ENCODE peak calls at places on chromosomes 13 and 19, in four cellular contexts. C, U, K and H are unnamed samples.

GRCh38 chr13:39776439-39776838 is 121.0 kb downstream of the COG6 start:
- DNase-seq in U (no peak), C (no peak), K (no peak), H (no peak)

GRCh38 chr13:79710376-79710775 is 229.4 kb downstream of the NDFIP2 start:
- DNase-seq in K (peak; percentile 35), C (no peak), U (no peak), H (no peak)

GRCh38 chr13:113216165-113217056 is 7.0 kb downstream of the CUL4A start:
- DNase-seq in U (peak; percentile 45), C (no peak), K (no peak), H (peak; percentile 56)

GRCh38 chr13:55244991-55245644 is 1895.6 kb upstream of the PRR20A start:
- DNase-seq in U (peak; percentile 1), C (no peak), K (peak; percentile 3), H (no peak)

GRCh38 chr13:109964164-109964563 is 177.8 kb upstream of the IRS2 start:
- DNase-seq in C (no peak), K (no peak), U (no peak), H (no peak)

GRCh38 chr13:112849500-112849899 is 119.5 kb upstream of the MCF2L start:
- DNase-seq in K (peak; percentile 49), U (peak; percentile 26), C (no peak), H (no peak)

GRCh38 chr19:49614096-49614857 is 23.3 kb downstream of the PRR12 start:
- DNase-seq in U (peak; percentile 51), K (no peak), C (no peak), H (no peak)

GRCh38 chr13:110170020-110170790 is 136.8 kb downstream of the COL4A1 start:
- DNase-seq in U (no peak), C (no peak), K (no peak), H (no peak)

GRCh38 chr19:752652-753517 is 2.0 kb downstream of the MISP start:
- DNase-seq in U (peak; percentile 92), C (no peak), K (no peak), H (peak; percentile 89)

GRCh38 chr19:19538077-19538764 is at the start of gene CILP2:
- DNase-seq in C (no peak), K (peak; percentile 96), U (no peak), H (no peak)

DNA sequence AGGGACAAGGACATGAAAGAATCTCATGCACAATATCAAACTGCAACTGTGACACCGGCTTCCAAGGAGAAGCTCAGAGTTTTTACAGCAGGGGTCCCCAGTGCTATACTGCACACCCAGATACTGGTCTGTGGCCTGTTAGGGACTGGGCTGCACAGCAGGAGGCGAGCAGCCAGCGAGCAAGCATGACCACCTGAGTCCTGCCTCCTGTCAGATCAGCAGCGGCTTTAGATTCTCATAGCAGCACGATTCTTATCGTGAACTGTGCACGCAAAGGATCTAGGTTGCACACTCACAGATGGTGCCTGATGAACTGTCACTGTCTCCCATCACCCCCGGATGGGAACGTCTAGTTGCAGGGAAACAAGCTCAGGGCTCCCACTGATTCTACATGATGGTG is 13.1 kb upstream of the CD22 start:
- DNase-seq in C (peak; percentile 37), K (no peak), U (peak; percentile 67), H (no peak)
- TF ChIP-seq ELF1 in C (no peak), K (no peak), U (no peak), H (no peak)

DNA sequence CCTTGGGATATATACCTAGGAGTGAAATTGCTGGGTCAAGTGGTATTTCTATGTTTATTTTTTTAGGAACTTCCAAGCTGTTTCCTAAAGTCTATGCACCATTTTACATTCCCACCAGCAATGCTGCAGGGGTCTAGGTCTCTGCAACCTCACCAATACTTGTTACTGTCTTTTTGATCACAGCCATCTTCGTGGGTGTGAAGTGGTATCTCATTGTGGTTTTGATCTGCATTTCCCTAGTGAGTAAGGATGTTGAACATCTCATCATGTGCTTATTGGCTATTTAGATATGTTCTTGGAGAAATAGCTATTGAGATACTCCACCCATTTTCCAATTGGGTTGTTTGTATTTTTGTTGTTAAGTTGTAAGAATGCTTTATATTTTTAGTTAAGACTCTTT is 2.7 kb downstream of the OR10H2 start:
- DNase-seq in U (no peak), K (no peak), C (no peak), H (no peak)
- TF ChIP-seq ELF1 in U (no peak), K (no peak), C (no peak), H (no peak)

GRCh38 chr13:41443969-41444368 is 13.4 kb upstream of the RGCC start:
- DNase-seq in C (no peak), U (no peak), K (no peak), H (no peak)
- TF ChIP-seq ELF1 in C (no peak), U (no peak), K (no peak), H (no peak)

DNA sequence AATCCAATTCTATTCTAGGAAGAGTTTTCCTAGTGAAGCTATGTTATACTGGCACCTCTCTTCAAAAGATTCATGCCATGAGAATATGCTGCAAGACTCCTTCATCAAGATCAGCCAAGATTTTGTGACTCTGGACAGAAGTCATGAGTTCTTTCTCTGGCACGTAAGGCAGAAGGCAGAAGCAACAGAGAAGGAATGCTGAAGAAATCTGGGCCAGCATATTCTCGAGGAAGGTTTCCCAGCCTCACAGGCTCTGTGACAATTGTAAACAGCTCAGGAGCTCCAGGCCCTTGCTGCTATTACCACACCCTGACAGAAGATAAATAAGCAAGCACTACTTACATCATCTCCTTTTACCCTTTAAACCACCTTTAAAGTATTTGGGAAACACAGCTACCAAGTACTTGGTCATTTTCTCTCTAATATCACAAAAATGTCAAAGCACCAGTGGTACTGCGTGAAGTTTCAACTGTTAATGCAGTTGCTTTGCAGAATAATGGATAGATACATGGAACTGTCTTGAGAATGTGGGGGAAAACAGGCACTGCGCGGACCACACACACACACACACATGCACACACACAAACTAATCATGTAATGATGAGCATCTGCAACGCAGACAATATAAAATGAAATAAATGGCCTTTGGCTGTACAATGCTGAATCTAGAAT is 55.4 kb downstream of the INTS6 start:
- DNase-seq in C (no peak), U (no peak), K (peak; percentile 3), H (no peak)
- TF ChIP-seq ELF1 in C (no peak), U (no peak), K (no peak), H (no peak)

GRCh38 chr19:34051255-34051654 is 121.0 kb upstream of the LSM14A start:
- DNase-seq in K (no peak), C (no peak), U (no peak), H (no peak)
- TF ChIP-seq ELF1 in K (no peak), C (no peak), U (no peak), H (no peak)

DNA sequence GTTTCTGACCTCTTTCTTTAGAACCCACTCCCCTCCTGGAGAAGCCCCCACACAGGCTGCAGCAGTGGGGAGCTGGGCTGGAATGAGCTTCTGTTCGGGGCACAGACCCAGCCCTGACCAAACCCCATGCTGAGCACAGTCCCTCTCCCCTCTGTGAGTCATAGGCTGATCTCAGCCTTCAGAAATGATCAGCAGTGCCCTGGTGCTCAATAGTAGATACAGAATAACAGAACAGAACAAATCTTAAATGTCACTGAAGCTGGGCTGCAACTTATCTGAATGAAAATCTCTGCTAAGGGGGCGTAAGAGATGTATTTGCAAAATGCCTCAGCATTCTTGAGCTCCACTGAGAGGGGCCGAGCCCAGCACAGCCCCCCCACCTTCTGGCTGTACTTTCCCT is 10.0 kb downstream of the ZNF665 start:
- DNase-seq in C (no peak), K (no peak), U (no peak), H (no peak)
- TF ChIP-seq ELF1 in C (no peak), K (no peak), U (no peak), H (no peak)

GRCh38 chr19:2290441-2291184 is 8.6 kb upstream of the PEAK3 start:
- DNase-seq in U (no peak), C (no peak), K (no peak), H (no peak)

GRCh38 chr19:2296141-2296540 is 11.8 kb downstream of the LINGO3 start:
- DNase-seq in K (no peak), U (no peak), C (no peak), H (no peak)

GRCh38 chr19:2291185-2291751 is 9.3 kb upstream of the PEAK3 start:
- DNase-seq in K (peak; percentile 84), U (no peak), C (no peak), H (no peak)

GRCh38 chr19:2289714-2290435 is 7.9 kb upstream of the PEAK3 start:
- DNase-seq in K (no peak), C (peak; percentile 52), U (no peak), H (no peak)

GRCh38 chr19:2294377-2295335 is 12.7 kb upstream of the PEAK3 start:
- DNase-seq in U (no peak), C (no peak), K (peak; percentile 93), H (no peak)
- TF ChIP-seq ELF1 in U (no peak), C (no peak), K (no peak), H (no peak)